ENCODE peak calls at places on chromosomes 6 and 20, in eight cellular contexts. E is BJ, L is EH, O is fibroblast of pulmonary artery, X is Peyer's patch, I is fibroblast of lung, H is GM12865, T is lower leg skin. U is an unnamed sample.

GRCh38 chr6:167799033-167799933 is 27.4 kb upstream of the AFDN start:
- DNase-seq in O (peak), L (no peak), I (no peak), E (no peak), X (no peak), T (peak), H (no peak), U (no peak)

GRCh38 chr20:44023515-44024371 is 109.1 kb downstream of the TOX2 start:
- DNase-seq in H (no peak), E (no peak), O (no peak), X (no peak), T (peak), L (no peak), I (no peak), U (no peak)

GRCh38 chr6:49341869-49342268 is 121.2 kb downstream of the MMUT start:
- DNase-seq in E (no peak), H (no peak), X (no peak), O (no peak), T (no peak), L (no peak), I (no peak), U (no peak)

GRCh38 chr6:3848380-3848779 is 793 bp upstream of the FAM50B start:
- DNase-seq in X (no peak), E (no peak), T (no peak), I (peak), O (peak), L (peak), H (no peak), U (no peak)

GRCh38 chr6:135182120-135182992 is 1.2 kb downstream of the MYB start:
- DNase-seq in X (peak), I (peak), E (no peak), T (no peak), O (no peak), L (peak), H (peak), U (no peak)

GRCh38 chr6:27031302-27031701 is 216.2 kb upstream of the PRSS16 start:
- DNase-seq in E (no peak), I (peak), L (no peak), X (no peak), T (no peak), O (peak), H (no peak), U (peak)

GRCh38 chr6:127516676-127517273 is 2.4 kb downstream of the MTCL3 start:
- DNase-seq in T (no peak), L (peak), H (peak), E (no peak), O (peak), I (no peak), X (peak), U (peak)

GRCh38 chr6:116564921-116565872 is 6.1 kb upstream of the RWDD1 start:
- DNase-seq in T (no peak), O (no peak), X (peak), H (no peak), E (no peak), I (peak), L (peak), U (no peak)

GRCh38 chr6:706819-707381 is 14.0 kb upstream of the EXOC2 start:
- DNase-seq in E (no peak), O (no peak), X (no peak), H (no peak), I (no peak), L (no peak), T (no peak), U (no peak)

GRCh38 chr6:163670283-163670682 is 255.8 kb downstream of the QKI start:
- DNase-seq in T (no peak), E (no peak), X (no peak), H (no peak), I (no peak), O (no peak), L (no peak), U (no peak)